ENCODE peak calls at places on chromosomes 5 and 9, in eight cellular contexts. One of them, this sample, is unnamed.

GRCh38 chr9:3008091-3008490 is 164.2 kb upstream of the PUM3 start:
- DNase-seq in stimulated activated CD8-positive, alpha-beta memory T cell treated with anti-CD3 and anti-CD28 coated beads, Interleukin-15, amount 100 ng/mL, for 4 hours: no peak
- DNase-seq in endothelial cell: no peak
- DNase-seq in Calu3: no peak
- DNase-seq in left ventricle myocardium superior: no peak
- DNase-seq in foreskin fibroblast: no peak
- DNase-seq in sigmoid colon: no peak
- DNase-seq in AG09309: no peak
- DNase-seq in this sample: no peak

GRCh38 chr9:85527331-85528015 is 214.3 kb downstream of the AGTPBP1 start:
- DNase-seq in Calu3: no peak
- DNase-seq in AG09309: no peak
- DNase-seq in stimulated activated CD8-positive, alpha-beta memory T cell treated with anti-CD3 and anti-CD28 coated beads, Interleukin-15, amount 100 ng/mL, for 4 hours: no peak
- DNase-seq in sigmoid colon: no peak
- DNase-seq in left ventricle myocardium superior: no peak
- DNase-seq in foreskin fibroblast: no peak
- DNase-seq in endothelial cell: no peak
- DNase-seq in this sample: no peak

GRCh38 chr5:179313849-179314521 is 31.3 kb downstream of the ADAMTS2 start:
- DNase-seq in Calu3: no peak
- DNase-seq in AG09309: peak
- DNase-seq in sigmoid colon: peak
- DNase-seq in endothelial cell: no peak
- DNase-seq in foreskin fibroblast: peak
- DNase-seq in stimulated activated CD8-positive, alpha-beta memory T cell treated with anti-CD3 and anti-CD28 coated beads, Interleukin-15, amount 100 ng/mL, for 4 hours: no peak
- DNase-seq in left ventricle myocardium superior: peak
- DNase-seq in this sample: no peak

GRCh38 chr5:180138214-180138975 is 66.8 kb upstream of the RNF130 start:
- DNase-seq in foreskin fibroblast: no peak
- DNase-seq in stimulated activated CD8-positive, alpha-beta memory T cell treated with anti-CD3 and anti-CD28 coated beads, Interleukin-15, amount 100 ng/mL, for 4 hours: no peak
- DNase-seq in left ventricle myocardium superior: no peak
- DNase-seq in sigmoid colon: no peak
- DNase-seq in endothelial cell: peak
- DNase-seq in AG09309: no peak
- DNase-seq in Calu3: no peak
- DNase-seq in this sample: no peak

GRCh38 chr5:147904110-147904509 is 2.2 kb downstream of the C5orf46 start:
- DNase-seq in sigmoid colon: no peak
- DNase-seq in foreskin fibroblast: no peak
- DNase-seq in AG09309: no peak
- DNase-seq in left ventricle myocardium superior: no peak
- DNase-seq in Calu3: no peak
- DNase-seq in endothelial cell: no peak
- DNase-seq in stimulated activated CD8-positive, alpha-beta memory T cell treated with anti-CD3 and anti-CD28 coated beads, Interleukin-15, amount 100 ng/mL, for 4 hours: no peak
- DNase-seq in this sample: no peak

GRCh38 chr9:93264338-93265125 is 80.6 kb downstream of the WNK2 start:
- DNase-seq in stimulated activated CD8-positive, alpha-beta memory T cell treated with anti-CD3 and anti-CD28 coated beads, Interleukin-15, amount 100 ng/mL, for 4 hours: no peak
- DNase-seq in AG09309: no peak
- DNase-seq in foreskin fibroblast: no peak
- DNase-seq in sigmoid colon: peak
- DNase-seq in endothelial cell: no peak
- DNase-seq in Calu3: no peak
- DNase-seq in left ventricle myocardium superior: no peak
- DNase-seq in this sample: peak

GRCh38 chr5:115977988-115978387 is 15.7 kb downstream of the LVRN start:
- DNase-seq in AG09309: peak
- DNase-seq in left ventricle myocardium superior: no peak
- DNase-seq in stimulated activated CD8-positive, alpha-beta memory T cell treated with anti-CD3 and anti-CD28 coated beads, Interleukin-15, amount 100 ng/mL, for 4 hours: no peak
- DNase-seq in sigmoid colon: no peak
- DNase-seq in Calu3: no peak
- DNase-seq in endothelial cell: no peak
- DNase-seq in foreskin fibroblast: peak
- DNase-seq in this sample: no peak

GRCh38 chr9:108412755-108413154 is 443.0 kb downstream of the ACTL7B start:
- DNase-seq in AG09309: no peak
- DNase-seq in stimulated activated CD8-positive, alpha-beta memory T cell treated with anti-CD3 and anti-CD28 coated beads, Interleukin-15, amount 100 ng/mL, for 4 hours: no peak
- DNase-seq in Calu3: peak
- DNase-seq in sigmoid colon: no peak
- DNase-seq in endothelial cell: peak
- DNase-seq in foreskin fibroblast: no peak
- DNase-seq in left ventricle myocardium superior: no peak
- DNase-seq in this sample: no peak

GRCh38 chr9:89497978-89498844 is at the start of gene SEMA4D:
- DNase-seq in stimulated activated CD8-positive, alpha-beta memory T cell treated with anti-CD3 and anti-CD28 coated beads, Interleukin-15, amount 100 ng/mL, for 4 hours: no peak
- DNase-seq in AG09309: no peak
- DNase-seq in Calu3: peak
- DNase-seq in left ventricle myocardium superior: peak
- DNase-seq in sigmoid colon: peak
- DNase-seq in foreskin fibroblast: peak
- DNase-seq in endothelial cell: peak
- DNase-seq in this sample: no peak

GRCh38 chr9:27344776-27345175 is 47.8 kb upstream of the EQTN start:
- DNase-seq in sigmoid colon: no peak
- DNase-seq in left ventricle myocardium superior: no peak
- DNase-seq in endothelial cell: no peak
- DNase-seq in Calu3: no peak
- DNase-seq in stimulated activated CD8-positive, alpha-beta memory T cell treated with anti-CD3 and anti-CD28 coated beads, Interleukin-15, amount 100 ng/mL, for 4 hours: no peak
- DNase-seq in foreskin fibroblast: no peak
- DNase-seq in AG09309: no peak
- DNase-seq in this sample: no peak

GRCh38 chr5:66864240-66864884 is 268.2 kb downstream of the MAST4 start:
- DNase-seq in AG09309: peak
- DNase-seq in endothelial cell: peak
- DNase-seq in Calu3: no peak
- DNase-seq in left ventricle myocardium superior: no peak
- DNase-seq in foreskin fibroblast: peak
- DNase-seq in sigmoid colon: no peak
- DNase-seq in stimulated activated CD8-positive, alpha-beta memory T cell treated with anti-CD3 and anti-CD28 coated beads, Interleukin-15, amount 100 ng/mL, for 4 hours: no peak
- DNase-seq in this sample: no peak

GRCh38 chr5:83586874-83587776 is 115.6 kb downstream of the VCAN start:
- DNase-seq in foreskin fibroblast: peak
- DNase-seq in Calu3: no peak
- DNase-seq in stimulated activated CD8-positive, alpha-beta memory T cell treated with anti-CD3 and anti-CD28 coated beads, Interleukin-15, amount 100 ng/mL, for 4 hours: no peak
- DNase-seq in sigmoid colon: no peak
- DNase-seq in left ventricle myocardium superior: no peak
- DNase-seq in endothelial cell: no peak
- DNase-seq in AG09309: no peak
- DNase-seq in this sample: no peak

GRCh38 chr5:820245-820644 is 30.5 kb downstream of the ZDHHC11 start:
- DNase-seq in sigmoid colon: no peak
- DNase-seq in endothelial cell: no peak
- DNase-seq in left ventricle myocardium superior: no peak
- DNase-seq in AG09309: no peak
- DNase-seq in foreskin fibroblast: no peak
- DNase-seq in Calu3: no peak
- DNase-seq in stimulated activated CD8-positive, alpha-beta memory T cell treated with anti-CD3 and anti-CD28 coated beads, Interleukin-15, amount 100 ng/mL, for 4 hours: no peak
- DNase-seq in this sample: no peak

GRCh38 chr5:1515311-1515920 is 8.3 kb downstream of the LPCAT1 start:
- DNase-seq in stimulated activated CD8-positive, alpha-beta memory T cell treated with anti-CD3 and anti-CD28 coated beads, Interleukin-15, amount 100 ng/mL, for 4 hours: no peak
- DNase-seq in Calu3: no peak
- DNase-seq in endothelial cell: no peak
- DNase-seq in AG09309: no peak
- DNase-seq in left ventricle myocardium superior: peak
- DNase-seq in foreskin fibroblast: no peak
- DNase-seq in sigmoid colon: peak
- DNase-seq in this sample: peak

GRCh38 chr5:137332296-137332695 is 166.8 kb downstream of the SPOCK1 start:
- DNase-seq in sigmoid colon: no peak
- DNase-seq in stimulated activated CD8-positive, alpha-beta memory T cell treated with anti-CD3 and anti-CD28 coated beads, Interleukin-15, amount 100 ng/mL, for 4 hours: no peak
- DNase-seq in left ventricle myocardium superior: peak
- DNase-seq in AG09309: no peak
- DNase-seq in endothelial cell: no peak
- DNase-seq in foreskin fibroblast: no peak
- DNase-seq in Calu3: no peak
- DNase-seq in this sample: no peak

GRCh38 chr5:138064526-138064925 is 19.3 kb upstream of the WNT8A start:
- DNase-seq in stimulated activated CD8-positive, alpha-beta memory T cell treated with anti-CD3 and anti-CD28 coated beads, Interleukin-15, amount 100 ng/mL, for 4 hours: no peak
- DNase-seq in endothelial cell: no peak
- DNase-seq in Calu3: no peak
- DNase-seq in sigmoid colon: no peak
- DNase-seq in foreskin fibroblast: no peak
- DNase-seq in left ventricle myocardium superior: no peak
- DNase-seq in AG09309: no peak
- DNase-seq in this sample: no peak